ENCODE peak calls at places on chromosomes 6 and 20, in six cellular contexts. W, S, U, R, X and I are unnamed samples.

GRCh38 chr6:140480852-140481251 is 1106.4 kb upstream of the CITED2 start:
- DNase-seq in R (no peak), W (no peak), X (peak; percentile 17), S (no peak), U (no peak), I (no peak)

GRCh38 chr6:3882865-3883264 is 33.7 kb downstream of the FAM50B start:
- DNase-seq in R (no peak), S (no peak), X (no peak), W (no peak), U (no peak), I (no peak)

GRCh38 chr6:105598264-105598663 is 195.4 kb upstream of the PREP start:
- DNase-seq in S (no peak), X (no peak), R (no peak), U (no peak), W (no peak), I (no peak)

GRCh38 chr6:41545174-41545702 is 943 bp upstream of the FOXP4 start:
- DNase-seq in S (no peak), X (no peak), W (no peak), U (no peak), R (no peak), I (no peak)

GRCh38 chr6:2809015-2809414 is 32.6 kb downstream of the SERPINB1 start:
- DNase-seq in X (no peak), W (no peak), U (no peak), S (no peak), R (no peak), I (no peak)

GRCh38 chr20:48635791-48636267 is 192.0 kb downstream of the PREX1 start:
- DNase-seq in X (peak; percentile 77), U (peak; percentile 76), W (no peak), R (peak; percentile 85), S (peak; percentile 66), I (no peak)

GRCh38 chr20:44284032-44284431 is 27.0 kb downstream of the FITM2 start:
- DNase-seq in U (no peak), R (no peak), W (no peak), X (no peak), S (no peak), I (no peak)

GRCh38 chr20:24734139-24734538 is 214.9 kb upstream of the CST7 start:
- DNase-seq in S (no peak), W (no peak), U (peak; percentile 2), R (no peak), X (no peak), I (peak; percentile 31)

GRCh38 chr6:112433457-112433856 is 86.3 kb downstream of the RFPL4B start:
- DNase-seq in W (no peak), R (no peak), S (no peak), X (no peak), U (peak; percentile 10), I (no peak)

GRCh38 chr6:150286919-150287318 is 81.9 kb upstream of the IYD start:
- DNase-seq in X (no peak), S (no peak), W (no peak), U (no peak), R (no peak), I (no peak)

GRCh38 chr6:32843321-32843978 is 397 bp downstream of the PSMB8 start:
- DNase-seq in X (no peak), U (no peak), R (peak; percentile 93), S (no peak), W (no peak), I (no peak)

GRCh38 chr6:168132531-168133184 is 53.6 kb upstream of the FRMD1 start:
- DNase-seq in U (peak; percentile 73), R (no peak), W (no peak), X (peak; percentile 86), S (peak; percentile 64), I (no peak)

GRCh38 chr6:56787209-56787608 is 144.5 kb upstream of the DST start:
- DNase-seq in R (no peak), W (no peak), U (no peak), S (no peak), X (no peak), I (no peak)

GRCh38 chr6:135880066-135880972 is 28.8 kb downstream of the PDE7B start:
- DNase-seq in X (no peak), U (no peak), W (no peak), R (no peak), S (no peak), I (no peak)

GRCh38 chr6:163635731-163636344 is 221.3 kb downstream of the QKI start:
- DNase-seq in R (no peak), U (no peak), W (no peak), X (no peak), S (no peak), I (no peak)

GRCh38 chr20:21981607-21982344 is 276.3 kb downstream of the PAX1 start:
- DNase-seq in R (no peak), X (no peak), S (no peak), U (peak; percentile 60), W (no peak), I (no peak)

GRCh38 chr20:50213531-50214106 is 23.0 kb downstream of the CEBPB start:
- DNase-seq in W (no peak), S (no peak), X (no peak), U (no peak), R (no peak), I (no peak)

GRCh38 chr20:40080059-40080652 is 608.9 kb downstream of the MAFB start:
- DNase-seq in U (no peak), S (no peak), R (no peak), X (no peak), W (no peak), I (no peak)

GRCh38 chr6:3005874-3006273 is 6.2 kb downstream of the NQO2 start:
- DNase-seq in X (no peak), R (no peak), S (no peak), W (no peak), U (no peak), I (no peak)

GRCh38 chr20:2751347-2751867 is 49.0 kb downstream of the CPXM1 start:
- DNase-seq in S (no peak), R (peak; percentile 66), W (peak; percentile 61), U (no peak), X (no peak), I (no peak)

GRCh38 chr6:53410508-53411258 is 61.9 kb upstream of the ELOVL5 start:
- DNase-seq in W (no peak), X (peak; percentile 41), U (peak; percentile 46), S (peak; percentile 36), R (peak; percentile 87), I (no peak)

GRCh38 chr6:19697744-19698290 is 139.4 kb upstream of the ID4 start:
- DNase-seq in S (no peak), W (no peak), U (no peak), X (no peak), R (no peak), I (no peak)

GRCh38 chr6:46903175-46903574 is 18.6 kb downstream of the ADGRF5 start:
- DNase-seq in U (no peak), W (no peak), S (peak; percentile 26), X (no peak), R (no peak), I (no peak)

GRCh38 chr6:118875672-118876071 is 18.3 kb upstream of the ASF1A start:
- DNase-seq in W (no peak), U (no peak), S (no peak), X (no peak), R (no peak), I (no peak)

GRCh38 chr6:12032783-12033573 is 20.9 kb downstream of the HIVEP1 start:
- DNase-seq in X (no peak), S (no peak), R (no peak), U (no peak), W (no peak), I (no peak)

GRCh38 chr20:23118766-23119165 is 32.6 kb upstream of the CD93 start:
- DNase-seq in U (no peak), W (no peak), S (no peak), R (peak; percentile 73), X (no peak), I (peak; percentile 49)

GRCh38 chr6:157757430-157758403 is 65.3 kb upstream of the SNX9 start:
- DNase-seq in S (no peak), R (no peak), W (no peak), U (no peak), X (no peak), I (no peak)
- H3K27me3 ChIP-seq in S (no peaks in the 10 kb centered on the region), R (peaks cover 5% of the 10 kb centered on the region), W (no peaks in the 10 kb centered on the region), U (no peaks in the 10 kb centered on the region), X (no peaks in the 10 kb centered on the region), I (no peaks in the 10 kb centered on the region)

GRCh38 chr6:29829766-29830165 is 2.1 kb downstream of the HLA-G start:
- DNase-seq in S (no peak), U (no peak), W (no peak), R (no peak), X (no peak), I (no peak)
- TF ChIP-seq CTCF in S (no peak), U (no peak), W (no peak), R (no peak), X (no peak), I (no peak)

GRCh38 chr20:46006964-46007363 is 1.7 kb upstream of the MMP9 start:
- DNase-seq in W (no peak), R (no peak), X (no peak), U (no peak), S (no peak), I (no peak)

GRCh38 chr20:46010491-46011405 is 2.0 kb downstream of the MMP9 start:
- DNase-seq in W (no peak), X (no peak), U (no peak), R (peak; percentile 90), S (no peak), I (peak; percentile 83)

GRCh38 chr20:46011631-46012482 is 3.1 kb downstream of the MMP9 start:
- DNase-seq in X (peak; percentile 81), U (no peak), W (no peak), R (peak; percentile 94), S (peak; percentile 47), I (peak; percentile 91)

GRCh38 chr20:46007671-46008070 is 1.0 kb upstream of the MMP9 start:
- DNase-seq in S (no peak), U (no peak), X (no peak), W (no peak), R (no peak), I (peak; percentile 49)

DNA sequence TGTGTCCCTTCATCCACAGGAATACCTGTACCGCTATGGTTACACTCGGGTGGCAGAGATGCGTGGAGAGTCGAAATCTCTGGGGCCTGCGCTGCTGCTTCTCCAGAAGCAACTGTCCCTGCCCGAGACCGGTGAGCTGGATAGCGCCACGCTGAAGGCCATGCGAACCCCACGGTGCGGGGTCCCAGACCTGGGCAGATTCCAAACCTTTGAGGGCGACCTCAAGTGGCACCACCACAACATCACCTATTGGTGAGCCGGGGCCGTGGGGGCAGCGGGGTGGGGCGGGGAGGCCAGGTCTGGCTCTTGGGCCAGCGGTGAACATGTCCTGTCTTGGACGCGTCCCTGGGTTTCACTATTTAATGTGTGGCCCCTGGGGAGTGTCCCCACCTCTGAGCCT is 1.1 kb downstream of the MMP9 start:
- DNase-seq in S (no peak), U (no peak), X (no peak), W (no peak), R (peak; percentile 82), I (peak; percentile 84)
- H3K4me1 ChIP-seq in S (peaks cover 13% of the 10 kb centered on the region), U (peaks cover 6% of the 10 kb centered on the region), X (peaks cover 6% of the 10 kb centered on the region), W (peaks cover 3% of the 10 kb centered on the region), R (peaks cover 45% of the 10 kb centered on the region), I (peaks cover 21% of the 10 kb centered on the region)

GRCh38 chr6:108693406-108694154 is 132.9 kb downstream of the FOXO3 start:
- DNase-seq in U (no peak), S (no peak), W (peak; percentile 59), R (no peak), X (no peak), I (no peak)
- H3K27me3 ChIP-seq in U (no peaks in the 10 kb centered on the region), S (no peaks in the 10 kb centered on the region), W (no peaks in the 10 kb centered on the region), R (no peaks in the 10 kb centered on the region), X (no peaks in the 10 kb centered on the region), I (no peaks in the 10 kb centered on the region)

GRCh38 chr20:33576432-33576883 is 85.7 kb upstream of the C20orf144 start:
- DNase-seq in R (no peak), X (no peak), U (no peak), S (no peak), W (no peak), I (no peak)
- TF ChIP-seq CTCF in R (no peak), X (no peak), U (no peak), S (no peak), W (no peak), I (peak; percentile 20)

GRCh38 chr20:10595230-10595629 is 78.6 kb downstream of the JAG1 start:
- DNase-seq in W (no peak), S (no peak), R (no peak), U (no peak), X (no peak), I (no peak)
- H3K4me1 ChIP-seq in W (no peaks in the 10 kb centered on the region), S (peaks cover 24% of the 10 kb centered on the region), R (no peaks in the 10 kb centered on the region), U (no peaks in the 10 kb centered on the region), X (no peaks in the 10 kb centered on the region), I (peaks cover 76% of the 10 kb centered on the region)